ENCODE peak calls at places on chromosome 2, in six cellular contexts. F is HFF-Myc, G is GM06990, Q is choroid plexus epithelial cell, S is progenitor cell of endocrine pancreas, Z is heart left ventricle. A is an unnamed sample.
A peak's percentile ranks its signal among the peaks of the same experiment; 100 is the strongest.

GRCh38 chr2:104434363-104434792 is 419.5 kb upstream of the POU3F3 start:
- DNase-seq in F (no peak), G (peak; percentile 13), Z (no peak), S (no peak), Q (no peak), A (peak; percentile 30)

GRCh38 chr2:38661306-38661705 is 4.6 kb upstream of the GALM start:
- DNase-seq in S (no peak), F (no peak), G (no peak), Z (no peak), Q (peak; percentile 33), A (no peak)

GRCh38 chr2:159118859-159119510 is 150.5 kb downstream of the TANC1 start:
- DNase-seq in Z (no peak), Q (no peak), S (no peak), G (no peak), F (no peak), A (no peak)

GRCh38 chr2:65834062-65834461 is 401.7 kb upstream of the SPRED2 start:
- DNase-seq in Z (no peak), F (no peak), S (no peak), Q (no peak), G (no peak), A (no peak)

GRCh38 chr2:2769481-2770431 is 438.7 kb upstream of the MYT1L start:
- DNase-seq in G (no peak), F (no peak), Z (peak; percentile 77), Q (no peak), S (no peak), A (no peak)

GRCh38 chr2:236744316-236745105 is 174.9 kb downstream of the ACKR3 start:
- DNase-seq in G (no peak), S (no peak), F (peak; percentile 88), Q (peak; percentile 99), Z (no peak), A (no peak)

GRCh38 chr2:105803337-105803736 is 58.6 kb downstream of the NCK2 start:
- DNase-seq in Z (no peak), S (no peak), F (no peak), Q (no peak), G (no peak), A (no peak)

GRCh38 chr2:71631411-71631931 is 178.1 kb downstream of the DYSF start:
- DNase-seq in F (peak; percentile 30), S (no peak), Z (no peak), G (no peak), Q (peak; percentile 37), A (no peak)

GRCh38 chr2:169069341-169069740 is at the start of gene DHRS9:
- DNase-seq in Q (peak; percentile 88), F (no peak), G (no peak), S (no peak), Z (no peak), A (no peak)

GRCh38 chr2:241391892-241392665 is 36.0 kb downstream of the FARP2 start:
- DNase-seq in F (peak; percentile 24), Q (peak; percentile 59), S (no peak), G (no peak), Z (no peak), A (peak; percentile 49)

GRCh38 chr2:98912221-98912851 is 23.7 kb downstream of the CRACDL start:
- DNase-seq in Q (peak; percentile 79), Z (peak; percentile 47), F (peak; percentile 47), S (no peak), G (no peak), A (no peak)

GRCh38 chr2:16249269-16250055 is 309.1 kb downstream of the MYCN start:
- DNase-seq in G (no peak), Q (no peak), S (no peak), Z (no peak), F (no peak), A (no peak)

GRCh38 chr2:86193901-86194567 is 1.2 kb downstream of the IMMT start:
- DNase-seq in Z (no peak), G (no peak), F (no peak), S (no peak), Q (peak; percentile 34), A (no peak)

GRCh38 chr2:160657206-160657605 is 163.6 kb upstream of the RBMS1 start:
- DNase-seq in S (no peak), Z (no peak), Q (peak; percentile 54), G (no peak), F (no peak), A (no peak)

GRCh38 chr2:42046819-42047487 is 868 bp upstream of the PKDCC start:
- DNase-seq in F (no peak), Z (no peak), S (peak; percentile 42), Q (peak; percentile 55), G (no peak), A (no peak)

GRCh38 chr2:175836361-175836760 is 165.7 kb downstream of the LNPK start:
- DNase-seq in Z (no peak), F (no peak), Q (no peak), S (no peak), G (no peak), A (no peak)

GRCh38 chr2:39399570-39399969 is 37.5 kb downstream of the MAP4K3 start:
- DNase-seq in S (no peak), Q (no peak), Z (no peak), F (no peak), G (no peak), A (no peak)

GRCh38 chr2:207434288-207434687 is 95.5 kb upstream of the CREB1 start:
- DNase-seq in F (no peak), Z (no peak), G (no peak), S (no peak), Q (no peak), A (no peak)

GRCh38 chr2:186716899-186717811 is 23.3 kb downstream of the FAM171B start:
- DNase-seq in F (no peak), Q (peak; percentile 12), S (no peak), Z (no peak), G (no peak), A (no peak)

DNA sequence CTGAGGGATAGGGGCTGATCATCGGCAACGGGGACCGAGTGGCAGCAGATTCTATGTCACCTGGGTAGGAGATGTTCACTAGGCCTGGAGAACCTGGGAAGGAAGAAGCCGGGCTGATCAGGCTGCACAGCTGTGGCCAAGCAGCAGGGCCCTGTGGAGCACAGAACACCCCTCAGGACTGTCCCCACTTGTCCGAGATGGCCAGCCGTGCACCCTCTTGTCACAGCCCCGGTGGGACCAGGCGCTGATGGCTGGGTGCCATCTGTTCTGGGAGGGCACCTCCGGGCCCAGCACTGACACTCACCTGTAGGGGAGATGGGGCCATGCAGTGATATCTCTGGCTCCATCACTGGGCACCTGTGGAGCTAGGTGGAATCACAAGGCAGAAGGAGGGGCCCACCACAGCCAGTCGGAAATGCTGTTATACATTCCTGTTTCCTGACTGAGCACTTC is 217.9 kb upstream of the RAB6C start:
- DNase-seq in S (no peak), Z (no peak), G (no peak), F (no peak), Q (no peak), A (no peak)
- TF ChIP-seq CTCF in S (no peak), Z (no peak), G (no peak), F (no peak), Q (no peak), A (no peak)

DNA sequence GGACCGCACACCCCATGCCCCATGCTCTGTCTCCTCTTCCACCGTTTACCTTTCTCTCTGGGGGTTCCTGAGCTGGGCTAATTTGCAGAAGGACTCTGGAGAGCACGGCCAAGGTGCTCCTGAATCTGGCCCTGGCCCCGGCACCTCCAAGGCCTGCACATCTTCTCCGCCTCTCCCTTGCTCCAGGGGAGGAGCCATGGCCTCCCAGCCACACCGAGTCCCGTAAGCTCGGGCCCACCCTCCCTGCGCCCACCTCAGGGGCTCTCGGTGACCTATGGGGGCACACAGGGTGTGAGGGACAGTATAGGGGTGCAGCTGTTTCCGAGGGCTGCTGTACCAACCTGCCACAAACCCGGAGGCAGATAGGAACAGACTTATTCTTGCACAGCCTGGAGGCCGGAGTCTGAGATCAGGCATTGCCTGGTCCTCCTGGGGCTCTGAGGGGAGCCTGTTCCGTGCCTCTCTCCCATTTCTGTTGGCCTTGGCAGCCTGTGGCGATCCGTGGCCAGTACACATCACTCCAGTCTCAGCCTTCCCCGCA is 127.3 kb upstream of the GPC1 start:
- DNase-seq in Q (no peak), G (no peak), S (no peak), Z (no peak), F (no peak), A (no peak)
- TF ChIP-seq CTCF in Q (no peak), G (no peak), S (no peak), Z (no peak), F (no peak), A (no peak)

GRCh38 chr2:231360401-231360800 is 35.1 kb upstream of the B3GNT7 start:
- DNase-seq in Q (no peak), S (no peak), Z (no peak), F (no peak), G (no peak), A (no peak)
- TF ChIP-seq CTCF in Q (no peak), S (no peak), Z (no peak), F (no peak), G (no peak), A (no peak)

DNA sequence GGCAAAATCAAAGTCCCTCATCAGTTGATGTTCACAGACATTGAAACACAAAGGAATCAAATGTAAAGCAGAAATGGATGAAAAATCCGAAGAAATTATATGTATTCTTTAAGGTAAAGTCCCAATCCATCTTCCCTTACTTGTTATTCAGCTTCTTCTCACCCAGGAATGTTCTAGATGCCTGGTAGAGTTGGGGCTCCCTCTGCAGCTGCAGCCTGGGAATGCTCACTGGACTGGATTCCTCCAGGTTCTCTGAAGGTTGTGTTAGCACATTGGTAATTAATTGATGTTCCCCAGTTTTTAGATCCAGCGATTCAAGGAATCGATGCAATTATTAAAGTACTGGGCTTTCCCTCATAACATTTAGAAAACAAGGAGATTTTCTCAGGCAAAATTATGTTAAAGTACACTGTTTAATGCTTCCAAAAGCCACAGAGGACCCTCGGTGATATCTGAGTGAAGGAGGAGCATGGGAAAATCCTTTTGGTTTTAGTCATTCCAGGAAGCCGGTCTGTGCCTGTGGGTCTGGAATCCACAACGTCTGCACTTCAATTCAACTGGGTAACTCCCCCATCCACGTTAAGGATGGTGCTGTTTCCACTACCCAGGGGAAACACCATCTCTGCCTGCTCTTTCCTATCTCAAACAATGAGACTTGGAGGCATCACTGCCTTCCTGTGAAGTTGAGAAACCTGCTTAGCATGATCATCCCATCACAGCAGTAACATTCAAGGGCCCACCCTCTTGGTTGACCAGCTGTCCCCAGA is 22.0 kb downstream of the NTSR2 start:
- DNase-seq in Q (peak; percentile 56), S (no peak), G (no peak), F (no peak), Z (no peak), A (no peak)
- TF ChIP-seq CTCF in Q (peak; percentile 74), S (peak; percentile 12), G (no peak), F (peak; percentile 15), Z (no peak), A (no peak)

DNA sequence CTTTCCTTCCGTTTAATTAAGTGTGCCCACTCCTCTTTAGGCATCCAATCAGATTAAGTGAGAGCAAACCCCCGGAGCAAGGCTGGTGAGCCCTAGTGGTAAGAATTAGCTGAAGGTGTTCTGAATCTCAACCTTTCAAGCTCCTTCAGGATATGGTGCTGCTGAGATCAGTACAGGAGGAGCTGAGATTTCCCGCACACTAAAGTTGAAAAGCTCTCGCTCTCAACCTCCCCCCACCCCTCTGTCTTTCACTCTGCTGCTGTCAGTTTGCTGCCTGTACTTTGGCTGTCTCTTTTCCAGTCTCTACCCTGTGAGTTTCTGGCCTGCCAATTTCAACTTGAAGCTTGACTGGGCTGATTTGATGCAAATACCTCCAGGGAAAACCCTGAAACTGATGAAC is 15.7 kb downstream of the ZEB2 start:
- DNase-seq in S (no peak), Z (no peak), G (no peak), Q (no peak), F (no peak), A (no peak)
- TF ChIP-seq CTCF in S (peak; percentile 16), Z (no peak), G (no peak), Q (peak; percentile 42), F (no peak), A (no peak)

GRCh38 chr2:14451312-14451711 is 181.2 kb upstream of the LRATD1 start:
- DNase-seq in Z (no peak), G (no peak), Q (no peak), F (no peak), S (no peak), A (no peak)
- TF ChIP-seq CTCF in Z (no peak), G (peak; percentile 27), Q (no peak), F (no peak), S (no peak), A (peak; percentile 26)